ENCODE peak calls at places on chromosomes 12 and 14, in eight cellular contexts. O is astrocyte, V is sigmoid colon, T is left lung, J is GM06990, A is tibial nerve, R is neural progenitor cell, Y is GM23338. F is an unnamed sample.

GRCh38 chr14:68616255-68616902 is 176.5 kb downstream of the ZFP36L1 start:
- DNase-seq in O (no peak), V (no peak), T (no peak), J (peak; percentile 26), A (no peak), R (no peak), Y (no peak), F (no peak)

GRCh38 chr14:41521891-41522290 is 84.8 kb upstream of the LRFN5 start:
- DNase-seq in O (no peak), V (no peak), T (no peak), J (no peak), A (no peak), R (no peak), Y (no peak), F (no peak)

GRCh38 chr12:41188058-41188840 is at the start of gene PDZRN4:
- DNase-seq in O (no peak), V (peak; percentile 79), T (peak; percentile 76), J (peak; percentile 14), A (peak; percentile 45), R (peak; percentile 76), Y (peak; percentile 71), F (peak; percentile 46)

GRCh38 chr14:60188696-60189095 is 23.5 kb upstream of the DHRS7 start:
- DNase-seq in O (no peak), V (no peak), T (no peak), J (no peak), A (no peak), R (no peak), Y (no peak), F (no peak)

GRCh38 chr12:122079038-122079531 is 529 bp downstream of the MLXIP start:
- DNase-seq in O (no peak), V (peak; percentile 79), T (peak; percentile 88), J (peak; percentile 37), A (no peak), R (peak; percentile 54), Y (peak; percentile 62), F (peak; percentile 67)

GRCh38 chr12:100229876-100230275 is 29.3 kb downstream of the ACTR6 start:
- DNase-seq in O (no peak), V (no peak), T (no peak), J (no peak), A (no peak), R (no peak), Y (no peak), F (no peak)

GRCh38 chr12:43337571-43338497 is 214.2 kb downstream of the ADAMTS20 start:
- DNase-seq in O (peak; percentile 64), V (no peak), T (no peak), J (no peak), A (no peak), R (no peak), Y (no peak), F (no peak)

GRCh38 chr14:50961606-50962259 is 17.4 kb upstream of the PYGL start:
- DNase-seq in O (peak; percentile 95), V (no peak), T (no peak), J (no peak), A (no peak), R (no peak), Y (no peak), F (no peak)

GRCh38 chr14:54529811-54530210 is 20.1 kb downstream of the CGRRF1 start:
- DNase-seq in O (peak; percentile 42), V (no peak), T (no peak), J (no peak), A (no peak), R (no peak), Y (no peak), F (no peak)

GRCh38 chr14:49940805-49941421 is 48.0 kb downstream of the ARF6 start:
- DNase-seq in O (peak; percentile 51), V (no peak), T (no peak), J (no peak), A (no peak), R (no peak), Y (no peak), F (no peak)

GRCh38 chr14:42222924-42223471 is 616.3 kb downstream of the LRFN5 start:
- DNase-seq in O (peak; percentile 76), V (no peak), T (no peak), J (peak; percentile 69), A (no peak), R (no peak), Y (peak; percentile 8), F (no peak)

GRCh38 chr14:35277179-35277578 is 15.0 kb upstream of the PSMA6 start:
- DNase-seq in O (no peak), V (no peak), T (no peak), J (no peak), A (no peak), R (no peak), Y (peak; percentile 12), F (no peak)

GRCh38 chr14:97251423-97252155 is 454.4 kb downstream of the VRK1 start:
- DNase-seq in O (peak; percentile 25), V (no peak), T (no peak), J (peak; percentile 27), A (no peak), R (peak; percentile 39), Y (peak; percentile 71), F (no peak)

GRCh38 chr12:109255377-109255776 is 53.7 kb downstream of the FOXN4 start:
- DNase-seq in O (no peak), V (peak; percentile 53), T (no peak), J (no peak), A (no peak), R (peak; percentile 44), Y (peak; percentile 70), F (no peak)

GRCh38 chr14:68283378-68284123 is 464.0 kb downstream of the RAD51B start:
- DNase-seq in O (no peak), V (no peak), T (peak; percentile 72), J (peak; percentile 85), A (no peak), R (no peak), Y (no peak), F (peak; percentile 51)

GRCh38 chr14:63759454-63759853 is 31.6 kb upstream of the SGPP1 start:
- DNase-seq in O (no peak), V (no peak), T (no peak), J (no peak), A (no peak), R (no peak), Y (no peak), F (no peak)

GRCh38 chr12:103901518-103902173 is 28.6 kb upstream of the HSP90B1 start:
- DNase-seq in O (no peak), V (no peak), T (no peak), J (no peak), A (no peak), R (no peak), Y (no peak), F (no peak)

GRCh38 chr12:3833670-3834310 is 39.4 kb downstream of the PARP11 start:
- DNase-seq in O (no peak), V (no peak), T (no peak), J (no peak), A (no peak), R (peak; percentile 10), Y (peak; percentile 60), F (no peak)

GRCh38 chr12:10395390-10395998 is 5.7 kb upstream of the KLRK1 start:
- DNase-seq in O (peak; percentile 52), V (peak; percentile 71), T (no peak), J (peak; percentile 74), A (no peak), R (no peak), Y (peak; percentile 13), F (no peak)

GRCh38 chr12:12010277-12011031 is 60.3 kb upstream of the BCL2L14 start:
- DNase-seq in O (peak; percentile 91), V (peak; percentile 82), T (peak; percentile 89), J (peak; percentile 87), A (no peak), R (no peak), Y (no peak), F (peak; percentile 70)

GRCh38 chr12:132716356-132716755 is 5.7 kb downstream of the PGAM5 start:
- DNase-seq in O (no peak), V (no peak), T (peak; percentile 66), J (no peak), A (no peak), R (no peak), Y (no peak), F (no peak)

GRCh38 chr12:52693261-52693660 is 10.1 kb downstream of the KRT77 start:
- DNase-seq in O (no peak), V (no peak), T (no peak), J (no peak), A (no peak), R (no peak), Y (no peak), F (no peak)

GRCh38 chr14:85090681-85091080 is 439.3 kb upstream of the FLRT2 start:
- DNase-seq in O (peak; percentile 27), V (no peak), T (no peak), J (no peak), A (no peak), R (no peak), Y (no peak), F (no peak)

GRCh38 chr12:94139816-94140215 is 8.6 kb upstream of the PLXNC1 start:
- DNase-seq in O (no peak), V (no peak), T (no peak), J (no peak), A (no peak), R (no peak), Y (peak; percentile 31), F (no peak)

GRCh38 chr12:57049047-57049446 is 882 bp downstream of the MYO1A start:
- DNase-seq in O (no peak), V (no peak), T (no peak), J (no peak), A (no peak), R (no peak), Y (no peak), F (no peak)

GRCh38 chr12:54300267-54300731 is 516 bp downstream of the NFE2 start:
- DNase-seq in O (no peak), V (no peak), T (no peak), J (no peak), A (no peak), R (no peak), Y (no peak), F (no peak)
- H3K36me3 ChIP-seq in O (no peaks in the 10 kb centered on the region), V (no peaks in the 10 kb centered on the region), T (no peaks in the 10 kb centered on the region), J (no peaks in the 10 kb centered on the region), A (no peaks in the 10 kb centered on the region), R (no peaks in the 10 kb centered on the region), Y (no peaks in the 10 kb centered on the region), F (no peaks in the 10 kb centered on the region)

DNA sequence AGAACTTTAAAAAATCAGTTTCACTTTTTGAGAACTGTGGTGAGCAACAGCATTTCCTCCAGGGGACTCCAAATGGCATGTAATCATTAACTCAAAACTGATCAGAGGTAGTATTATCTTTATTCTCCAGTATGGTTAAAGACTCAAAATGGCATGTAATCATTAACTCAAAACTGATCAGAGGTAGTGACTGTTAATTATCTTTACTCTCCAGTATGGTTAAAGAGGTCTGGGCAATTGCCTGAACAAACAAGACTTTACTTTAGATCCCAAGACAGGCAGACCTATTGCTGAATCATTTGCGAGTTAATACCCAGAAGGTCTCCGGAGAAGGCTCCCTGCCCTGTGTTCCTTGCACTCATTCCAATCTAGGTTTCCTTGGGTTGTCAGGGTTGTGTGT is 6.6 kb upstream of the ACADS start:
- DNase-seq in O (no peak), V (no peak), T (no peak), J (no peak), A (no peak), R (no peak), Y (no peak), F (no peak)
- H3K36me3 ChIP-seq in O (peaks cover 64% of the 10 kb centered on the region), V (peaks cover 39% of the 10 kb centered on the region), T (peaks cover 98% of the 10 kb centered on the region), J (peaks cover 31% of the 10 kb centered on the region), A (no peaks in the 10 kb centered on the region), R (peaks cover 6% of the 10 kb centered on the region), Y (peaks cover 59% of the 10 kb centered on the region), F (peaks cover 95% of the 10 kb centered on the region)

GRCh38 chr14:73924337-73924736 is 25.6 kb downstream of the FAM161B start:
- DNase-seq in O (no peak), V (no peak), T (no peak), J (no peak), A (no peak), R (no peak), Y (no peak), F (no peak)
- H3K36me3 ChIP-seq in O (peaks cover 49% of the 10 kb centered on the region), V (peaks cover 32% of the 10 kb centered on the region), T (peaks cover 98% of the 10 kb centered on the region), J (peaks cover 21% of the 10 kb centered on the region), A (peaks cover 6% of the 10 kb centered on the region), R (peaks cover 13% of the 10 kb centered on the region), Y (peaks cover 32% of the 10 kb centered on the region), F (peaks cover 97% of the 10 kb centered on the region)

GRCh38 chr12:112091563-112091962 is 17.0 kb downstream of the NAA25 start:
- DNase-seq in O (no peak), V (no peak), T (no peak), J (no peak), A (no peak), R (no peak), Y (no peak), F (no peak)
- H3K36me3 ChIP-seq in O (peaks cover 32% of the 10 kb centered on the region), V (peaks cover 8% of the 10 kb centered on the region), T (peaks cover 64% of the 10 kb centered on the region), J (peaks cover 12% of the 10 kb centered on the region), A (no peaks in the 10 kb centered on the region), R (peaks cover 15% of the 10 kb centered on the region), Y (peaks cover 43% of the 10 kb centered on the region), F (peaks cover 52% of the 10 kb centered on the region)